ENCODE peak calls at places on chromosomes 1 and 21, in six cellular contexts. One of them, this sample, is unnamed.

GRCh38 chr1:8848663-8849386 is 29.7 kb downstream of the ENO1 start:
- DNase-seq in GM23248: peak; percentile 96
- DNase-seq in Panc1: no peak
- DNase-seq in WERI-Rb-1: peak; percentile 88
- DNase-seq in thoracic aorta: peak; percentile 57
- DNase-seq in pancreas: peak; percentile 92
- DNase-seq in this sample: peak; percentile 93

GRCh38 chr21:35792569-35792968 is 267.8 kb downstream of the SETD4 start:
- DNase-seq in GM23248: no peak
- DNase-seq in Panc1: no peak
- DNase-seq in WERI-Rb-1: no peak
- DNase-seq in thoracic aorta: no peak
- DNase-seq in pancreas: no peak
- DNase-seq in this sample: no peak

GRCh38 chr21:44771896-44772525 is 29.6 kb downstream of the UBE2G2 start:
- DNase-seq in GM23248: no peak
- DNase-seq in Panc1: no peak
- DNase-seq in WERI-Rb-1: peak; percentile 6
- DNase-seq in thoracic aorta: no peak
- DNase-seq in pancreas: no peak
- DNase-seq in this sample: no peak

GRCh38 chr1:213244664-213245091 is 193.6 kb downstream of the RPS6KC1 start:
- DNase-seq in GM23248: peak; percentile 61
- DNase-seq in Panc1: no peak
- DNase-seq in WERI-Rb-1: peak; percentile 22
- DNase-seq in thoracic aorta: no peak
- DNase-seq in pancreas: peak; percentile 11
- DNase-seq in this sample: no peak

GRCh38 chr1:170354679-170355078 is 177.3 kb upstream of the GORAB start:
- DNase-seq in GM23248: no peak
- DNase-seq in Panc1: no peak
- DNase-seq in WERI-Rb-1: no peak
- DNase-seq in thoracic aorta: no peak
- DNase-seq in pancreas: no peak
- DNase-seq in this sample: no peak

GRCh38 chr1:149888160-149888998 is 11.0 kb upstream of the BOLA1 start:
- DNase-seq in GM23248: peak; percentile 94
- DNase-seq in Panc1: no peak
- DNase-seq in WERI-Rb-1: peak; percentile 94
- DNase-seq in thoracic aorta: peak; percentile 58
- DNase-seq in pancreas: peak; percentile 75
- DNase-seq in this sample: peak; percentile 85

GRCh38 chr1:96072021-96072420 is 649.6 kb upstream of the PTBP2 start:
- DNase-seq in GM23248: peak; percentile 7
- DNase-seq in Panc1: no peak
- DNase-seq in WERI-Rb-1: no peak
- DNase-seq in thoracic aorta: no peak
- DNase-seq in pancreas: no peak
- DNase-seq in this sample: no peak

GRCh38 chr1:53188099-53188498 is 8.5 kb upstream of the CPT2 start:
- DNase-seq in GM23248: peak; percentile 62
- DNase-seq in Panc1: no peak
- DNase-seq in WERI-Rb-1: no peak
- DNase-seq in thoracic aorta: no peak
- DNase-seq in pancreas: no peak
- DNase-seq in this sample: no peak

GRCh38 chr21:28554660-28555475 is 437.8 kb downstream of the LTN1 start:
- DNase-seq in GM23248: peak; percentile 15
- DNase-seq in Panc1: no peak
- DNase-seq in WERI-Rb-1: peak; percentile 50
- DNase-seq in thoracic aorta: no peak
- DNase-seq in pancreas: no peak
- DNase-seq in this sample: no peak

GRCh38 chr1:211885746-211886522 is 55.4 kb upstream of the LPGAT1 start:
- DNase-seq in GM23248: no peak
- DNase-seq in Panc1: no peak
- DNase-seq in WERI-Rb-1: peak; percentile 20
- DNase-seq in thoracic aorta: no peak
- DNase-seq in pancreas: no peak
- DNase-seq in this sample: no peak

GRCh38 chr1:84997667-84998600 is 1.0 kb upstream of the MCOLN2 start:
- DNase-seq in GM23248: peak; percentile 60
- DNase-seq in Panc1: no peak
- DNase-seq in WERI-Rb-1: no peak
- DNase-seq in thoracic aorta: no peak
- DNase-seq in pancreas: no peak
- DNase-seq in this sample: no peak

GRCh38 chr1:113048064-113048463 is 24.9 kb upstream of the LRIG2 start:
- DNase-seq in GM23248: no peak
- DNase-seq in Panc1: no peak
- DNase-seq in WERI-Rb-1: no peak
- DNase-seq in thoracic aorta: no peak
- DNase-seq in pancreas: no peak
- DNase-seq in this sample: no peak

GRCh38 chr1:161244888-161245287 is 6.9 kb upstream of the NR1I3 start:
- DNase-seq in GM23248: no peak
- DNase-seq in Panc1: no peak
- DNase-seq in WERI-Rb-1: no peak
- DNase-seq in thoracic aorta: no peak
- DNase-seq in pancreas: peak; percentile 69
- DNase-seq in this sample: peak; percentile 60

GRCh38 chr21:15732290-15732995 is 2.7 kb downstream of the USP25 start:
- DNase-seq in GM23248: peak; percentile 24
- DNase-seq in Panc1: no peak
- DNase-seq in WERI-Rb-1: no peak
- DNase-seq in thoracic aorta: no peak
- DNase-seq in pancreas: no peak
- DNase-seq in this sample: no peak

GRCh38 chr1:49544615-49545014 is 479.1 kb downstream of the AGBL4 start:
- DNase-seq in GM23248: no peak
- DNase-seq in Panc1: no peak
- DNase-seq in WERI-Rb-1: no peak
- DNase-seq in thoracic aorta: no peak
- DNase-seq in pancreas: no peak
- DNase-seq in this sample: no peak

GRCh38 chr1:49541096-49541752 is 482.5 kb downstream of the AGBL4 start:
- DNase-seq in GM23248: no peak
- DNase-seq in Panc1: no peak
- DNase-seq in WERI-Rb-1: no peak
- DNase-seq in thoracic aorta: no peak
- DNase-seq in pancreas: no peak
- DNase-seq in this sample: no peak
- H3K9me3 ChIP-seq in GM23248: no peaks in the 10 kb centered on the region
- H3K9me3 ChIP-seq in Panc1: no peaks in the 10 kb centered on the region
- H3K9me3 ChIP-seq in WERI-Rb-1: peaks cover 4% of the 10 kb centered on the region
- H3K9me3 ChIP-seq in thoracic aorta: no peaks in the 10 kb centered on the region
- H3K9me3 ChIP-seq in pancreas: no peaks in the 10 kb centered on the region
- H3K9me3 ChIP-seq in this sample: peaks cover 8% of the 10 kb centered on the region

DNA sequence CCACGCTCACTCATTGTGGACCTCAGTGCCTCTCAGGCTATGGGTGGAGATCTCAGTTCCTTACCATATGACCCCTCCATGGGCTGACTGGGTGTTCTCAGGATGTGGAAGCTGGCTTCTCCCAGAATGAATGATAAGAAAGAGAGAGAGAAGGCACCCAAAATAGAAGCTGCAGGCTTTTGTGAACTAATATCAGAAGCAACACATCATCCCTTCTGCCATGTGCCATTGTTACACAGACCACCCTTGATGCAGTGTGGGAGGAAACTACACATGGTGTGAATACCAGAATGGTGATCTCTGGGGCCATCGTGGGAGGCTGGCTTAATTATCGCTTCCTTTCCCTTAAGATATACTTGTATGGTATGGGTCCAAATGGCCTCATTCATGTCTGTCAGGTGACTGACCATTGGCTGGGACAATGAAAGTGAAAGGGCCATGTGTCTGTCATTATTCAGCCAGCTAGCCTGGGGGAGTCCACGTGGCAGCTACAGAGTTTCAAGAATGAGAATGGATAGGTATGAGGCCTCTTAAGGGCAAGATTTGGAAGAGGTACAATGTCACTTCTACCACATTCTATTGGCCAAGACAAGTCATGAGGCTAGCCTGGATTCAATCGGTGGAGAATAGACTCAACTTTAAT is 29.4 kb upstream of the BCAR3 start:
- DNase-seq in GM23248: no peak
- DNase-seq in Panc1: no peak
- DNase-seq in WERI-Rb-1: no peak
- DNase-seq in thoracic aorta: no peak
- DNase-seq in pancreas: no peak
- DNase-seq in this sample: no peak
- H3K27ac ChIP-seq in GM23248: no peak overlapping the region
- H3K27ac ChIP-seq in Panc1: no peak overlapping the region
- H3K27ac ChIP-seq in WERI-Rb-1: no peak overlapping the region
- H3K27ac ChIP-seq in thoracic aorta: no peak overlapping the region
- H3K27ac ChIP-seq in pancreas: no peak overlapping the region
- H3K27ac ChIP-seq in this sample: no peak overlapping the region

GRCh38 chr1:246724725-246725095 is 501 bp downstream of the SCCPDH start:
- DNase-seq in GM23248: peak; percentile 76
- DNase-seq in Panc1: no peak
- DNase-seq in WERI-Rb-1: peak; percentile 28
- DNase-seq in thoracic aorta: no peak
- DNase-seq in pancreas: no peak
- DNase-seq in this sample: no peak
- H3K9me3 ChIP-seq in GM23248: no peaks in the 10 kb centered on the region
- H3K9me3 ChIP-seq in Panc1: no peaks in the 10 kb centered on the region
- H3K9me3 ChIP-seq in WERI-Rb-1: peaks cover 11% of the 10 kb centered on the region
- H3K9me3 ChIP-seq in thoracic aorta: no peaks in the 10 kb centered on the region
- H3K9me3 ChIP-seq in pancreas: no peaks in the 10 kb centered on the region
- H3K9me3 ChIP-seq in this sample: peaks cover 4% of the 10 kb centered on the region

DNA sequence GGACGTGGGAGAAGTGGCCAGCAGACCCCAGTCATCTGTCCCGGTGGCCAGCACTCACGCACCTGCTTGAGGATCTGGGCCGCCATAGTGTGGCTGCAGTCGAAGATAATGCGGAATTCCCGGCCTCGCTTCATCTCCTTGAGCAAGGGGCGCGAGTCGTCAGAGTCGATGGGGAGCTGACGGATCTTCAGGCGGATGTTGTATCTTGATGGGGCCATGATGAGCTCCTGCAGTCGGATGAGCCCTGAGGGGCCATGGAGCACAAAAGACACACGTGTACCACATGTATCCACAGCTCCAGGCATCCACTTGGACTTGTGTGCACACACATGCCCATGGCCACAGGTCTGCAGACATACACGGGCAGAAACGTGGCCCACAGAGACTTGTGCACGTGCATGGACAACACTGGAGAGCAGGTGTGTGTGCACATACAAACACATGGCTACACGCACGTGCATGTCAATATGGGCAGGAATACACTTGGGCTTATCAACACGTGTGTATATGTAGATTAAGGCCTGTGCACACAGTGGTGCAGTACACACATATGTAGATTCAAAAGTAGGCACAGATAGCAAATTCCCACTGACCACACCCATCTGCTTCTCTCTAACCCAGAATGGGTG is 162.1 kb downstream of the GRIK3 start:
- DNase-seq in GM23248: no peak
- DNase-seq in Panc1: no peak
- DNase-seq in WERI-Rb-1: no peak
- DNase-seq in thoracic aorta: no peak
- DNase-seq in pancreas: no peak
- DNase-seq in this sample: peak; percentile 50
- H3K27ac ChIP-seq in GM23248: no peak overlapping the region
- H3K27ac ChIP-seq in Panc1: no peak overlapping the region
- H3K27ac ChIP-seq in WERI-Rb-1: peak overlapping the region; percentile 84
- H3K27ac ChIP-seq in thoracic aorta: no peak overlapping the region
- H3K27ac ChIP-seq in pancreas: no peak overlapping the region
- H3K27ac ChIP-seq in this sample: no peak overlapping the region

GRCh38 chr1:152247316-152247715 is 23.3 kb upstream of the HRNR start:
- DNase-seq in GM23248: no peak
- DNase-seq in Panc1: no peak
- DNase-seq in WERI-Rb-1: no peak
- DNase-seq in thoracic aorta: no peak
- DNase-seq in pancreas: no peak
- DNase-seq in this sample: no peak

GRCh38 chr1:152252157-152252556 is 28.2 kb upstream of the HRNR start:
- DNase-seq in GM23248: peak; percentile 77
- DNase-seq in Panc1: no peak
- DNase-seq in WERI-Rb-1: no peak
- DNase-seq in thoracic aorta: no peak
- DNase-seq in pancreas: no peak
- DNase-seq in this sample: no peak

GRCh38 chr1:152251391-152251790 is 27.4 kb upstream of the HRNR start:
- DNase-seq in GM23248: peak; percentile 51
- DNase-seq in Panc1: no peak
- DNase-seq in WERI-Rb-1: no peak
- DNase-seq in thoracic aorta: no peak
- DNase-seq in pancreas: no peak
- DNase-seq in this sample: no peak
- H3K9me3 ChIP-seq in GM23248: no peaks in the 10 kb centered on the region
- H3K9me3 ChIP-seq in Panc1: no peaks in the 10 kb centered on the region
- H3K9me3 ChIP-seq in WERI-Rb-1: no peaks in the 10 kb centered on the region
- H3K9me3 ChIP-seq in thoracic aorta: no peaks in the 10 kb centered on the region
- H3K9me3 ChIP-seq in pancreas: no peaks in the 10 kb centered on the region
- H3K9me3 ChIP-seq in this sample: no peaks in the 10 kb centered on the region

DNA sequence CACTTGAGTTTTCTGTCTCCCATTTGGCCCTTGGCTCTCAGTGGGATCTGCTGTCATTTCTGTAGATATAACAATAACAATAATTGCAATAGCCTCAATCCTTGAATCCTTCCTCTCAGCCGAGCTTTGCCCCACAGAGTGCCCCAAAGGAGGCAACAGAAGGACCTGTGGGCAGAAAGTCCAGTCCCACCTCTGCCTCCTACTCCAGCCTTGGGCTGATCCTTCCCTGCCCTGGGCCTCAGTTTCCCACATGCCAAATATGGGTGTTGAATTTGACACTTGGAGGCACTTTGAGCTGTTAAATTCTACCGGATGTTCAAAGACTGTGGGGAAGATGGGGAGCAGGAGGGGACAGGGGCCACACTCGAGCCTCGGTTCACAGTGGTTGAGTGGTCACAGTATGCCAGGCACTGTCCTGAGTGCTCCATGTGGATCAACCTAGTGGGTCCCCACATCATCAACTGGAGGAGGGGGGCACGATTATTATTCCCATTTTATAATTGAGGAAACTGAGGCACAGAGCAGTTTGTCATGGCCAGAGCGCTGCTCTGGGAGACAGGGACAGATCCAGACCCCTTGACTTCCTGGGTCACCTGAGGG is 307.1 kb downstream of the MATN1 start:
- DNase-seq in GM23248: no peak
- DNase-seq in Panc1: no peak
- DNase-seq in WERI-Rb-1: no peak
- DNase-seq in thoracic aorta: no peak
- DNase-seq in pancreas: no peak
- DNase-seq in this sample: peak; percentile 27
- H3K27ac ChIP-seq in GM23248: no peak overlapping the region
- H3K27ac ChIP-seq in Panc1: no peak overlapping the region
- H3K27ac ChIP-seq in WERI-Rb-1: no peak overlapping the region
- H3K27ac ChIP-seq in thoracic aorta: no peak overlapping the region
- H3K27ac ChIP-seq in pancreas: no peak overlapping the region
- H3K27ac ChIP-seq in this sample: no peak overlapping the region

GRCh38 chr1:40438391-40439015 is 11.8 kb upstream of the ZFP69B start:
- DNase-seq in GM23248: peak; percentile 52
- DNase-seq in Panc1: no peak
- DNase-seq in WERI-Rb-1: peak; percentile 17
- DNase-seq in thoracic aorta: no peak
- DNase-seq in pancreas: no peak
- DNase-seq in this sample: no peak
- H3K9me3 ChIP-seq in GM23248: no peaks in the 10 kb centered on the region
- H3K9me3 ChIP-seq in Panc1: no peaks in the 10 kb centered on the region
- H3K9me3 ChIP-seq in WERI-Rb-1: no peaks in the 10 kb centered on the region
- H3K9me3 ChIP-seq in thoracic aorta: no peaks in the 10 kb centered on the region
- H3K9me3 ChIP-seq in pancreas: no peaks in the 10 kb centered on the region
- H3K9me3 ChIP-seq in this sample: no peaks in the 10 kb centered on the region

GRCh38 chr1:27562021-27562420 is 41.9 kb downstream of the AHDC1 start:
- DNase-seq in GM23248: no peak
- DNase-seq in Panc1: no peak
- DNase-seq in WERI-Rb-1: no peak
- DNase-seq in thoracic aorta: no peak
- DNase-seq in pancreas: no peak
- DNase-seq in this sample: no peak
- H3K27ac ChIP-seq in GM23248: no peak overlapping the region
- H3K27ac ChIP-seq in Panc1: peak overlapping the region; percentile 69
- H3K27ac ChIP-seq in WERI-Rb-1: peak overlapping the region; percentile 77
- H3K27ac ChIP-seq in thoracic aorta: peak overlapping the region; percentile 81
- H3K27ac ChIP-seq in pancreas: peak overlapping the region; percentile 30
- H3K27ac ChIP-seq in this sample: peak overlapping the region; percentile 95

This sample was measured in breast epithelium.